ENCODE peak calls at places on chromosomes 11 and 22, in six cellular contexts. W is HAP-1, I is heart left ventricle, Z is adipocyte, D is left ventricle myocardium inferior, M is SJSA1. X is an unnamed sample.

GRCh38 chr22:44331881-44332714 is 19.3 kb upstream of the SHISAL1 start:
- DNase-seq in W (no peak), I (peak; percentile 48), Z (peak; percentile 87), D (peak; percentile 37), M (peak; percentile 42), X (no peak)

GRCh38 chr11:134276396-134277175 is 407 bp downstream of the GLB1L3 start:
- DNase-seq in W (no peak), I (no peak), Z (no peak), D (no peak), M (no peak), X (no peak)

GRCh38 chr11:20611445-20611844 is 12.0 kb downstream of the SLC6A5 start:
- DNase-seq in W (no peak), I (no peak), Z (no peak), D (no peak), M (no peak), X (no peak)

GRCh38 chr22:47165338-47165931 is 403.0 kb downstream of the TBC1D22A start:
- DNase-seq in W (no peak), I (peak; percentile 12), Z (no peak), D (no peak), M (no peak), X (no peak)

GRCh38 chr11:65903068-65903481 is 2.9 kb upstream of the FOSL1 start:
- DNase-seq in W (no peak), I (no peak), Z (peak; percentile 80), D (no peak), M (peak; percentile 100), X (no peak)

GRCh38 chr22:20775342-20775895 is 1.5 kb downstream of the SERPIND1 start:
- DNase-seq in W (no peak), I (no peak), Z (no peak), D (no peak), M (no peak), X (no peak)

GRCh38 chr11:115701284-115701875 is 197.2 kb upstream of the CADM1 start:
- DNase-seq in W (no peak), I (no peak), Z (no peak), D (no peak), M (no peak), X (no peak)

GRCh38 chr11:73229321-73230275 is 11.5 kb downstream of the P2RY2 start:
- DNase-seq in W (no peak), I (peak; percentile 64), Z (no peak), D (peak; percentile 52), M (no peak), X (no peak)

GRCh38 chr11:128515086-128515485 is 72.3 kb downstream of the ETS1 start:
- DNase-seq in W (no peak), I (no peak), Z (no peak), D (no peak), M (no peak), X (no peak)

GRCh38 chr22:27270818-27271510 is 530.6 kb downstream of the MN1 start:
- DNase-seq in W (no peak), I (peak; percentile 49), Z (no peak), D (peak; percentile 37), M (no peak), X (no peak)
- H3K9me3 ChIP-seq in W (no peaks in the 10 kb centered on the region), I (no peaks in the 10 kb centered on the region), Z (no peaks in the 10 kb centered on the region), D (no peaks in the 10 kb centered on the region), M (no peaks in the 10 kb centered on the region), X (no peaks in the 10 kb centered on the region)

GRCh38 chr11:74870485-74870884 is 78.4 kb downstream of the XRRA1 start:
- DNase-seq in W (peak; percentile 28), I (no peak), Z (peak; percentile 15), D (no peak), M (no peak), X (no peak)
- H3K9me3 ChIP-seq in W (peaks cover 27% of the 10 kb centered on the region), I (peaks cover 65% of the 10 kb centered on the region), Z (peaks cover 81% of the 10 kb centered on the region), D (peaks cover 94% of the 10 kb centered on the region), M (peaks cover 5% of the 10 kb centered on the region), X (no peaks in the 10 kb centered on the region)

DNA sequence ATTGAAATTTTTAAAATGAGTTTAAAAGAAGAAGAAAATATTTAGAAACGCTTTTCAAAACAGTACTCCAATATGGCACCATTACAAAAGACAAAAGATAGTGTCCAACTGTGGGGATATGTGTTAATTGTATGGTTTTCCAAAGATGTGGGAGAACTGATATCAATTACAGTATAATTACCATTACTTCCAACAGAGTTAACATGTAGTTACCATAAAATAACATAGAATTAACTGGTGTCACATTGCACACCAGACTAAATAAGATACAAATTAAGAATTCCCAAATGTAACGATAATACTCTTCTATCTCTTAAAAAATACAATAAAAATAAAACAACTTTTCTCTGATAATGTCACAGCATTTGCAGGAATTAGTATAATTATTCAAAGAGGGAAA is 329.5 kb downstream of the SOX6 start:
- DNase-seq in W (no peak), I (no peak), Z (no peak), D (no peak), M (no peak), X (no peak)
- H3K9me3 ChIP-seq in W (no peaks in the 10 kb centered on the region), I (no peaks in the 10 kb centered on the region), Z (no peaks in the 10 kb centered on the region), D (no peaks in the 10 kb centered on the region), M (no peaks in the 10 kb centered on the region), X (no peaks in the 10 kb centered on the region)

DNA sequence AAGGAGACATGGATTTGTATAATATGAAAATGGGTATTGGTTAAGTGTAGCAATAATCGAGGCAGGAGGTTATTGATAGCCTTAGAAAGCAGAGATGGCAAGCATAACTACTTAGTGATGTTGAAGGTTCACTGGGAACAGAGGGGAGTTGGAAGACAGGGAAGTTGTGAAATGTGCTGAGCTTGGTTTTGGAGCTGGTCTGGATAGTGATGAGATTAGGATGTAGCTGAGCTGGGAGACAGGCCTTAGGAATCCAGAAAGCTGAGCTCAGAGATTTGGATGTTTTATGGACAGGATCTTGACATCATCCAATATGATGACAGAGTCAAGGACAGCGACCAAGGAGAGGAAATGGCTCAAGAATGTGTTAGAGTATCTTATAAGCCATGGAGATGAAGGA is 113.1 kb downstream of the ARHGAP42 start:
- DNase-seq in W (no peak), I (no peak), Z (no peak), D (no peak), M (no peak), X (no peak)
- H3K9me3 ChIP-seq in W (no peaks in the 10 kb centered on the region), I (no peaks in the 10 kb centered on the region), Z (no peaks in the 10 kb centered on the region), D (no peaks in the 10 kb centered on the region), M (no peaks in the 10 kb centered on the region), X (no peaks in the 10 kb centered on the region)

GRCh38 chr11:14342906-14343305 is 16.1 kb downstream of the RRAS2 start:
- DNase-seq in W (no peak), I (no peak), Z (peak; percentile 69), D (no peak), M (no peak), X (no peak)
- H3K9me3 ChIP-seq in W (no peaks in the 10 kb centered on the region), I (no peaks in the 10 kb centered on the region), Z (no peaks in the 10 kb centered on the region), D (peaks cover 11% of the 10 kb centered on the region), M (peaks cover 10% of the 10 kb centered on the region), X (no peaks in the 10 kb centered on the region)

X was measured in iPS DF 6.9.